ENCODE peak calls at places on chromosomes 2 and 18, in five cellular contexts. R is HCT116, A is HEK293T, P is AG08395, N is EL. L is an unnamed sample.

GRCh38 chr18:46250084-46250811 is 146.1 kb downstream of the HAUS1 start:
- DNase-seq in R (peak), N (peak), P (peak), A (no peak), L (no peak)

GRCh38 chr2:177550264-177551200 is 158.0 kb downstream of the AGPS start:
- DNase-seq in R (no peak), N (no peak), A (no peak), P (no peak), L (no peak)

GRCh38 chr18:45670281-45670962 is 53.6 kb upstream of the SLC14A1 start:
- DNase-seq in A (no peak), R (no peak), P (peak), N (peak), L (no peak)

GRCh38 chr2:30516166-30516565 is 69.1 kb downstream of the LCLAT1 start:
- DNase-seq in P (no peak), A (no peak), N (no peak), R (no peak), L (no peak)

GRCh38 chr2:19544020-19544383 is 185.6 kb upstream of the OSR1 start:
- DNase-seq in R (no peak), P (no peak), N (no peak), A (no peak), L (no peak)

GRCh38 chr18:75265872-75266271 is 55.3 kb downstream of the TSHZ1 start:
- DNase-seq in P (no peak), A (no peak), R (no peak), N (no peak), L (no peak)

GRCh38 chr2:45876611-45877010 is 225.1 kb downstream of the PRKCE start:
- DNase-seq in R (no peak), N (no peak), A (no peak), P (no peak), L (no peak)

GRCh38 chr18:3525870-3526420 is 76.0 kb downstream of the TGIF1 start:
- DNase-seq in N (no peak), R (no peak), A (no peak), P (no peak), L (no peak)

GRCh38 chr2:200380833-200381542 is 74.5 kb downstream of the SPATS2L start:
- DNase-seq in R (no peak), P (peak), A (no peak), N (peak), L (no peak)